ENCODE peak calls at places on chromosomes 16 and 17, in six cellular contexts. H is stimulated activated CD8-positive, alpha-beta memory T cell treated with anti-CD3 and anti-CD28 coated beads, Interleukin-2, amount 100 ng/mL, for 1 hour; L is fibroblast of the conjunctiva; N is AML-193; Z is T follicular helper cell; V is anterior cingulate cortex. W is an unnamed sample.

GRCh38 chr17:65514541-65514940 is 46.9 kb downstream of the AXIN2 start:
- DNase-seq in H (no peak), L (no peak), N (no peak), Z (no peak), V (no peak), W (no peak)

GRCh38 chr17:15261063-15261817 is 3.9 kb downstream of the PMP22 start:
- DNase-seq in H (no peak), L (no peak), N (no peak), Z (no peak), V (no peak), W (no peak)

GRCh38 chr16:1871974-1872635 is at the start of gene MEIOB:
- DNase-seq in H (peak), L (no peak), N (no peak), Z (no peak), V (no peak), W (peak)

GRCh38 chr16:2535644-2536021 is 2.2 kb upstream of the PDPK1 start:
- DNase-seq in H (no peak), L (no peak), N (no peak), Z (no peak), V (no peak), W (no peak)

GRCh38 chr16:81633680-81634379 is 145.3 kb upstream of the PLCG2 start:
- DNase-seq in H (no peak), L (no peak), N (no peak), Z (no peak), V (no peak), W (no peak)

GRCh38 chr16:272633-273546 is 2.9 kb downstream of the RGS11 start:
- DNase-seq in H (no peak), L (no peak), N (no peak), Z (no peak), V (no peak), W (no peak)

GRCh38 chr17:39196820-39197331 is 593 bp downstream of the CACNB1 start:
- DNase-seq in H (no peak), L (no peak), N (no peak), Z (no peak), V (no peak), W (no peak)

GRCh38 chr17:76199466-76199865 is 40.8 kb downstream of the RNF157 start:
- DNase-seq in H (peak), L (no peak), N (no peak), Z (peak), V (no peak), W (peak)

GRCh38 chr16:84712801-84713775 is 13.3 kb downstream of the USP10 start:
- DNase-seq in H (no peak), L (no peak), N (no peak), Z (no peak), V (no peak), W (no peak)

GRCh38 chr16:48608452-48608851 is 1.5 kb downstream of the N4BP1 start:
- DNase-seq in H (no peak), L (no peak), N (peak), Z (no peak), V (no peak), W (peak)

GRCh38 chr17:39429600-39429999 is 21.5 kb downstream of the MED1 start:
- DNase-seq in H (no peak), L (no peak), N (no peak), Z (no peak), V (no peak), W (no peak)

GRCh38 chr16:81621496-81621895 is 157.6 kb upstream of the PLCG2 start:
- DNase-seq in H (no peak), L (no peak), N (no peak), Z (no peak), V (no peak), W (no peak)

GRCh38 chr17:44738214-44738906 is 20.4 kb upstream of the ADAM11 start:
- DNase-seq in H (no peak), L (no peak), N (no peak), Z (no peak), V (no peak), W (no peak)